ENCODE peak calls at places on chromosomes 6 and 20, in five cellular contexts. One of them, this sample, is unnamed. For H4K20me1, the result is how much of the 10 kb centered on the place peaks cover.

GRCh38 chr6:26432622-26433021 is 7.7 kb upstream of the BTN3A3 start:
- DNase-seq in astrocyte: peak
- DNase-seq in fibroblast of lung: peak
- DNase-seq in Karpas-422: no peak
- DNase-seq in HCT116: no peak
- DNase-seq in this sample: no peak

GRCh38 chr20:53842301-53843099 is 227.9 kb downstream of the BCAS1 start:
- DNase-seq in astrocyte: no peak
- DNase-seq in fibroblast of lung: no peak
- DNase-seq in Karpas-422: no peak
- DNase-seq in HCT116: no peak
- DNase-seq in this sample: peak

GRCh38 chr6:87093199-87093598 is 1.7 kb downstream of the CGA start:
- DNase-seq in astrocyte: peak
- DNase-seq in fibroblast of lung: no peak
- DNase-seq in Karpas-422: no peak
- DNase-seq in HCT116: no peak
- DNase-seq in this sample: no peak

GRCh38 chr6:56649053-56649769 is 6.5 kb upstream of the DST start:
- DNase-seq in astrocyte: no peak
- DNase-seq in fibroblast of lung: peak
- DNase-seq in Karpas-422: no peak
- DNase-seq in HCT116: no peak
- DNase-seq in this sample: no peak

GRCh38 chr6:52517502-52518278 is 59.2 kb downstream of the TRAM2 start:
- DNase-seq in astrocyte: peak
- DNase-seq in fibroblast of lung: peak
- DNase-seq in Karpas-422: no peak
- DNase-seq in HCT116: peak
- DNase-seq in this sample: no peak

GRCh38 chr20:24131684-24132083 is 143.1 kb upstream of the GGTLC1 start:
- DNase-seq in astrocyte: no peak
- DNase-seq in fibroblast of lung: no peak
- DNase-seq in Karpas-422: no peak
- DNase-seq in HCT116: no peak
- DNase-seq in this sample: no peak

GRCh38 chr20:17698419-17698818 is 1.3 kb upstream of the BANF2 start:
- DNase-seq in astrocyte: no peak
- DNase-seq in fibroblast of lung: no peak
- DNase-seq in Karpas-422: no peak
- DNase-seq in HCT116: no peak
- DNase-seq in this sample: no peak

GRCh38 chr6:46015119-46015968 is at the start of gene CLIC5:
- DNase-seq in astrocyte: no peak
- DNase-seq in fibroblast of lung: no peak
- DNase-seq in Karpas-422: no peak
- DNase-seq in HCT116: no peak
- DNase-seq in this sample: no peak

GRCh38 chr20:36542019-36542488 is 735 bp downstream of the MYL9 start:
- DNase-seq in astrocyte: no peak
- DNase-seq in fibroblast of lung: peak
- DNase-seq in Karpas-422: no peak
- DNase-seq in HCT116: peak
- DNase-seq in this sample: no peak

GRCh38 chr20:36542516-36543186 is 1.3 kb downstream of the MYL9 start:
- DNase-seq in astrocyte: no peak
- DNase-seq in fibroblast of lung: no peak
- DNase-seq in Karpas-422: no peak
- DNase-seq in HCT116: no peak
- DNase-seq in this sample: no peak

GRCh38 chr20:36538026-36538764 is 3.1 kb upstream of the MYL9 start:
- DNase-seq in astrocyte: peak
- DNase-seq in fibroblast of lung: peak
- DNase-seq in Karpas-422: no peak
- DNase-seq in HCT116: no peak
- DNase-seq in this sample: no peak

GRCh38 chr20:36541227-36542018 is at the start of gene MYL9:
- DNase-seq in astrocyte: peak
- DNase-seq in fibroblast of lung: peak
- DNase-seq in Karpas-422: no peak
- DNase-seq in HCT116: no peak
- DNase-seq in this sample: no peak

GRCh38 chr20:36540551-36541211 is 638 bp upstream of the MYL9 start:
- DNase-seq in astrocyte: no peak
- DNase-seq in fibroblast of lung: no peak
- DNase-seq in Karpas-422: no peak
- DNase-seq in HCT116: no peak
- DNase-seq in this sample: no peak
- H3K4me3 ChIP-seq in astrocyte: peak
- H3K4me3 ChIP-seq in fibroblast of lung: peak
- H3K4me3 ChIP-seq in Karpas-422: no peak
- H3K4me3 ChIP-seq in HCT116: peak
- H3K4me3 ChIP-seq in this sample: no peak

GRCh38 chr6:170290306-170291128 is at the start of gene DLL1:
- DNase-seq in astrocyte: peak
- DNase-seq in fibroblast of lung: no peak
- DNase-seq in Karpas-422: peak
- DNase-seq in HCT116: no peak
- DNase-seq in this sample: no peak
- H4K20me1 ChIP-seq in astrocyte: under half
- H4K20me1 ChIP-seq in fibroblast of lung: under half
- H4K20me1 ChIP-seq in Karpas-422: under half
- H4K20me1 ChIP-seq in HCT116: under half
- H4K20me1 ChIP-seq in this sample: under half

GRCh38 chr6:157549468-157549745 is 168.4 kb downstream of the ZDHHC14 start:
- DNase-seq in astrocyte: no peak
- DNase-seq in fibroblast of lung: no peak
- DNase-seq in Karpas-422: no peak
- DNase-seq in HCT116: no peak
- DNase-seq in this sample: no peak

GRCh38 chr6:157552171-157552747 is 171.3 kb downstream of the ZDHHC14 start:
- DNase-seq in astrocyte: no peak
- DNase-seq in fibroblast of lung: no peak
- DNase-seq in Karpas-422: no peak
- DNase-seq in HCT116: no peak
- DNase-seq in this sample: no peak

GRCh38 chr6:157552956-157553485 is 172.0 kb downstream of the ZDHHC14 start:
- DNase-seq in astrocyte: no peak
- DNase-seq in fibroblast of lung: no peak
- DNase-seq in Karpas-422: no peak
- DNase-seq in HCT116: no peak
- DNase-seq in this sample: no peak

GRCh38 chr6:157550114-157550989 is 169.4 kb downstream of the ZDHHC14 start:
- DNase-seq in astrocyte: no peak
- DNase-seq in fibroblast of lung: no peak
- DNase-seq in Karpas-422: no peak
- DNase-seq in HCT116: no peak
- DNase-seq in this sample: no peak

GRCh38 chr6:157551041-157551832 is 170.2 kb downstream of the ZDHHC14 start:
- DNase-seq in astrocyte: no peak
- DNase-seq in fibroblast of lung: no peak
- DNase-seq in Karpas-422: no peak
- DNase-seq in HCT116: peak
- DNase-seq in this sample: no peak
- H3K4me2 ChIP-seq in astrocyte: no peak
- H3K4me2 ChIP-seq in fibroblast of lung: no peak
- H3K4me2 ChIP-seq in Karpas-422: no peak
- H3K4me2 ChIP-seq in HCT116: peak
- H3K4me2 ChIP-seq in this sample: no peak

DNA sequence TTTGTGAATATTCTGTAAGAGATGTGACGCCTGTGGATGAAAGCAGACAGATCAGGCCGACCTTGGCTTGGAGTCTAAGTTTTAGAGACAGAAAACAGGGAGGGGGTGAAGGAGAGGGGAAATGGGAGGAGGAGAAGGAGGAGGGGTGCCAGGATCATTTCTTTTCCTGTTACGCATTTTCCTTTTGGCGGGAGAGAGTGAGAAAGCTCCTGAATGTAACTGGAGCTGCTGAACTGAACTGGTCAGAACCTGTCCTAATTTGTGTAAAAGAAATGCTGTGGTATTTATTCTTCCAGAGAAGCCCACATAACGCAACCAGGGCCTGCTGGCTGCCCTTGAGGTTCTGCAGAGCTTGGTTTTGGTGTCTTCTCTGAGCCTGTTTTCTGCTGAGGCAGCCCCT is 41.9 kb downstream of the UTRN start:
- DNase-seq in astrocyte: no peak
- DNase-seq in fibroblast of lung: no peak
- DNase-seq in Karpas-422: no peak
- DNase-seq in HCT116: no peak
- DNase-seq in this sample: no peak
- H3K4me3 ChIP-seq in astrocyte: no peak
- H3K4me3 ChIP-seq in fibroblast of lung: no peak
- H3K4me3 ChIP-seq in Karpas-422: no peak
- H3K4me3 ChIP-seq in HCT116: no peak
- H3K4me3 ChIP-seq in this sample: no peak

GRCh38 chr20:329851-330232 is 4.5 kb downstream of the SOX12 start:
- DNase-seq in astrocyte: no peak
- DNase-seq in fibroblast of lung: no peak
- DNase-seq in Karpas-422: peak
- DNase-seq in HCT116: no peak
- DNase-seq in this sample: no peak
- H4K20me1 ChIP-seq in astrocyte: under half
- H4K20me1 ChIP-seq in fibroblast of lung: under half
- H4K20me1 ChIP-seq in Karpas-422: under half
- H4K20me1 ChIP-seq in HCT116: under half
- H4K20me1 ChIP-seq in this sample: under half

GRCh38 chr6:36888654-36889481 is 3.1 kb downstream of the C6orf89 start:
- DNase-seq in astrocyte: no peak
- DNase-seq in fibroblast of lung: no peak
- DNase-seq in Karpas-422: no peak
- DNase-seq in HCT116: no peak
- DNase-seq in this sample: no peak
- H3K4me2 ChIP-seq in astrocyte: no peak
- H3K4me2 ChIP-seq in fibroblast of lung: no peak
- H3K4me2 ChIP-seq in Karpas-422: peak
- H3K4me2 ChIP-seq in HCT116: no peak
- H3K4me2 ChIP-seq in this sample: no peak

DNA sequence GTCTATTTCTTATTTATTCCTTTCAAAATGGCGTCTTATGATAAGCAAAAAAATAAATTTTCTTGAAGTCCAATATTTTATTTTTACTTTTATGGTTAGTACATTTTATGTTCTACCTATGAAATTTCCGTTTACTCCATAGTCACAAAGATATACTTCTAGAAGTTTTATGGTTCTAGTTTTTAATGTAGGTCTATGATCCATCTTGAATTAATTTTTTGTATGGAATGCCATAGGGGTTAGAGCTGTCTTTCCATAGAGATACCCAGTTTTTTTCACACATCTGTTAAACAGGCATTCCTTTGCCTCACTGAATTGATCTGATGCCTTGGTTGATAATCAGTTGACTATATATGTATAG is 24.9 kb upstream of the ASIP start:
- DNase-seq in astrocyte: no peak
- DNase-seq in fibroblast of lung: no peak
- DNase-seq in Karpas-422: no peak
- DNase-seq in HCT116: no peak
- DNase-seq in this sample: no peak
- H3K4me3 ChIP-seq in astrocyte: peak
- H3K4me3 ChIP-seq in fibroblast of lung: peak
- H3K4me3 ChIP-seq in Karpas-422: no peak
- H3K4me3 ChIP-seq in HCT116: peak
- H3K4me3 ChIP-seq in this sample: no peak

DNA sequence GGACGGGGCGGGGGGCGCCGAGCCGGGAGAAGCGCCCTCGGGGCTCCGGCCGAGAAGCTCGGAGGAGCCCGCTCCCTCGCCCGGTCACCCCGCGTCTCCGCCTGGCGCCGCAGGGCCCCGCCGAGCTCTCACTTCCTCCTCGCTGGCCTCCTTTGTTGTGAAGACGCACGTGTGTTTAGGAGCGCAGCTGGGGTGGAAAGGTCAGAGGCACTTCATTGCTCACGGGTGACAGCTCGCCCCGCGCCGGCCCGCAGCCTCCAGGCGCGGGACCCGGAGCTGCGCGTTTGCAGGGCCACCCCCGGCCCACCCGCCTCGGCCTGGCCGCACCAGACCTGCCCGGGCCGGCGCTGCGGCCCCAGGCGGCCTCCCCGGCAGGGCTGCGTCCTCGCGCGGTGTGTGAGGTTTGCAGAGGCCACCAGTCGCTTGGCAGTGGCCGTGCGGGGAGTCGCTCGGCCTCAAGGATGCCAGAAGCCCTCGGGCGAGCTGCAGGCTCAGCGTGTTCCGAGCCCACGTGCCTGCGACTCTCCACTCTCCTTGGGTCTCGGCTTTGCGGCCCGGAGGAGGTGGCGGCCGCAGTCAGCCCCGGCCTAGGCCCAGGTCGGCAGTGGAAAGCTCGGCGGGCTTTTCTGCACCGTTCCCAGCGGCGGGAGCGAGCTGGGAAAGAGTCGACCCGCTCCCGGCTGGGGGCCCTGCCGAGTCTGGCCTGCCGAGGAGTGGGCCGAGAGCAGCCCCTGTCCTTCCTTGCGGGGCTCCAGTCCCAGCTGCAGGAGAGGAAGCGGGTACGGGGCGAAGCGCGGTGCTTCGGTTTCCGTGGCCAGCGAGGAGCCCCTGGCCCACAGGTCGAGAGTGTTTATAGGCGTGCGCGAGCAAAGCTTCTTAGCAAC is 5.3 kb downstream of the FOXC1 start:
- DNase-seq in astrocyte: no peak
- DNase-seq in fibroblast of lung: no peak
- DNase-seq in Karpas-422: no peak
- DNase-seq in HCT116: no peak
- DNase-seq in this sample: no peak
- H4K20me1 ChIP-seq in astrocyte: under half
- H4K20me1 ChIP-seq in fibroblast of lung: under half
- H4K20me1 ChIP-seq in Karpas-422: under half
- H4K20me1 ChIP-seq in HCT116: under half
- H4K20me1 ChIP-seq in this sample: under half

GRCh38 chr20:58690851-58691250 is 1.7 kb upstream of the NPEPL1 start:
- DNase-seq in astrocyte: peak
- DNase-seq in fibroblast of lung: peak
- DNase-seq in Karpas-422: no peak
- DNase-seq in HCT116: no peak
- DNase-seq in this sample: no peak
- H3K4me2 ChIP-seq in astrocyte: no peak
- H3K4me2 ChIP-seq in fibroblast of lung: peak
- H3K4me2 ChIP-seq in Karpas-422: no peak
- H3K4me2 ChIP-seq in HCT116: no peak
- H3K4me2 ChIP-seq in this sample: no peak

This sample was measured in OCI-LY7.